ENCODE peak calls at places on chromosomes 7 and 10, in six cellular contexts. S is psoas muscle, X is body of pancreas, N is neural progenitor cell, T is breast epithelium, V is uterus. L is an unnamed sample.

GRCh38 chr7:74452748-74453320 is 872 bp upstream of the GTF2IRD1 start:
- DNase-seq in S (peak), X (peak), N (no peak), T (no peak), V (peak), L (no peak)

GRCh38 chr10:120387326-120387725 is 69.7 kb upstream of the PLPP4 start:
- DNase-seq in S (no peak), X (no peak), N (no peak), T (no peak), V (no peak), L (peak)

GRCh38 chr7:96236198-96237039 is 85.5 kb downstream of the SLC25A13 start:
- DNase-seq in S (peak), X (peak), N (no peak), T (no peak), V (peak), L (peak)

GRCh38 chr10:98268694-98269386 is 846 bp upstream of the LOXL4 start:
- DNase-seq in S (no peak), X (peak), N (peak), T (no peak), V (no peak), L (no peak)

GRCh38 chr7:142153400-142153799 is 41.9 kb downstream of the MGAM2 start:
- DNase-seq in S (no peak), X (peak), N (peak), T (no peak), V (no peak), L (peak)

GRCh38 chr7:2138146-2138765 is 94.5 kb downstream of the MAD1L1 start:
- DNase-seq in S (no peak), X (no peak), N (no peak), T (no peak), V (no peak), L (no peak)

GRCh38 chr7:37352974-37353948 is 95.4 kb downstream of the ELMO1 start:
- DNase-seq in S (peak), X (no peak), N (peak), T (no peak), V (no peak), L (no peak)

GRCh38 chr7:76294344-76295024 is 8.0 kb upstream of the HSPB1 start:
- DNase-seq in S (peak), X (peak), N (peak), T (peak), V (peak), L (peak)

GRCh38 chr7:114857605-114858004 is 64.3 kb upstream of the MDFIC start:
- DNase-seq in S (no peak), X (no peak), N (no peak), T (no peak), V (no peak), L (peak)

GRCh38 chr10:49837685-49838084 is 75.6 kb upstream of the OGDHL start:
- DNase-seq in S (no peak), X (no peak), N (no peak), T (no peak), V (no peak), L (no peak)

GRCh38 chr7:8637322-8637721 is 203.9 kb downstream of the NXPH1 start:
- DNase-seq in S (no peak), X (peak), N (no peak), T (no peak), V (no peak), L (no peak)

GRCh38 chr10:128553755-128554154 is 427.5 kb upstream of the MKI67 start:
- DNase-seq in S (no peak), X (no peak), N (no peak), T (no peak), V (no peak), L (no peak)

GRCh38 chr7:77538186-77538907 is 1.3 kb downstream of the PTPN12 start:
- DNase-seq in S (peak), X (peak), N (peak), T (peak), V (peak), L (peak)

GRCh38 chr7:134510646-134511045 is 16.7 kb upstream of the AKR1B10 start:
- DNase-seq in S (no peak), X (no peak), N (no peak), T (no peak), V (no peak), L (no peak)

GRCh38 chr10:91162495-91163268 is 57.8 kb upstream of the PCGF5 start:
- DNase-seq in S (peak), X (peak), N (peak), T (peak), V (peak), L (no peak)
- H3K27ac ChIP-seq in S (peak), X (peak), N (no peak), T (peak), V (peak), L (peak)

GRCh38 chr10:126016156-126016805 is 119.9 kb downstream of the FANK1 start:
- DNase-seq in S (no peak), X (no peak), N (no peak), T (no peak), V (no peak), L (no peak)

GRCh38 chr10:126011995-126012394 is 115.6 kb downstream of the FANK1 start:
- DNase-seq in S (no peak), X (no peak), N (no peak), T (no peak), V (no peak), L (no peak)

GRCh38 chr10:126014309-126014708 is 117.9 kb downstream of the FANK1 start:
- DNase-seq in S (no peak), X (no peak), N (no peak), T (no peak), V (no peak), L (peak)

GRCh38 chr10:126012485-126012884 is 116.1 kb downstream of the FANK1 start:
- DNase-seq in S (no peak), X (no peak), N (no peak), T (no peak), V (no peak), L (peak)

GRCh38 chr10:126013489-126014281 is 117.3 kb downstream of the FANK1 start:
- DNase-seq in S (no peak), X (peak), N (peak), T (no peak), V (no peak), L (peak)
- TF ChIP-seq CTCF in S (no peak), X (no peak), N (peak), T (no peak), V (no peak), L (no peak)

GRCh38 chr10:95389176-95389575 is 98.4 kb upstream of the PDLIM1 start:
- DNase-seq in S (no peak), X (no peak), N (no peak), T (no peak), V (no peak), L (no peak)
- H3K27ac ChIP-seq in S (peak), X (peak), N (no peak), T (peak), V (peak), L (no peak)

DNA sequence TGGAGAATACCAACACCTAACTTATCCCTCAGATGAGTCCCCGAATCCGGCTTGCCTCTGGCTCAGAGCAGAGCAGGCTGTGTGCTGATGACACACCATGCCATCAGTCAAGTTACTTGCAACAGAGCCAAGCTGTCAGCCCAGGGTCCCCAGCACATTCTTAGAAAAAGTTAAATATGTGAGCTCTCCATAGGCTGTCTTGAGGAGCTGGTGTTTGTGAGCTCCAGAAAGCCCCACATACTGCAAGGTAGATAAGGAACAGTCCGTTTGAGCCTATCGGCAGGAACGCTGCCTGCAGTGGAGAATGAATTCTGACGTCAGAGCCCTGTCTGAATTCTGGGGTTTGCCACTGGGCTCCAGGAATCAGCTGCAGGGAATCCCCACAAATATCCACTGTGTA is 3.8 kb downstream of the SFXN4 start:
- DNase-seq in S (no peak), X (no peak), N (no peak), T (no peak), V (no peak), L (no peak)
- TF ChIP-seq CTCF in S (no peak), X (peak), N (no peak), T (no peak), V (no peak), L (peak)

DNA sequence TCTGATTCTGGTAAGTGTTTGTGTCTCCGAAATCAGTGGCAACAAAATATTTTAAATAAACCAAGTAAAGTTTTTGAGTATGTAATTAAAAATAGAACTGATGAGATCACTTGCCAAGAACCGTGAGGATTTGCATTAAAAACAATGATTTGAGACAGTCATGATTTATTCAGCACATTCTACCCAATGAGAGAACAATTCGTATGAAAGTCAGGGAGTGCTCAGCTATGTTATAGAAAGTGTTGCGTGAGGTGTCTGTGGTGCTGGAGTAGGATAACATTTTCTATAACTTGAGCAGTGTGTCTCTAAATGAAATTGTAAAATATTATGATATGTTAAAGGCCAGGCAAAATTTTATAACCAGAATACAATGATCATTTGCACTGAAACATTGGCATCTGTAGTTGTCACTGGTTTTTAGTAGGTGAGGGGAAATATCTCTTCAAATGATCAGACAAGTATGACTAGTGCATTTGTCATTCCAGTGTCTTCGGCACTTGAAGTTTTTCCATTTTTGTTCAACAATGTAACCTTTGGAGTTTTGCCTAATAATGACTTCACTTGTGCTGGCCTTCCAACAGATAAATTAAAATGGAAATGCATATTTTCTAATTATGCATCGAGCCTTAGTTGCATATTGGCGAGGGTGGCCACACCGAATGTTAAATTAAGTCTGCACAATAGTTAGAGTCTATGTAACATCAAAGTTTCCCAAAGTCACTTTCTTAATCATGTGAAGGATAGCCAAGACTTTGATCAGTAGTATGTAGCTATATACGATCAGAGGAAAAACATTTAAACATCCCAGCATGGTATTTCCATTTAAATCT is 335.9 kb downstream of the GFRA1 start:
- DNase-seq in S (no peak), X (no peak), N (no peak), T (no peak), V (no peak), L (peak)
- H3K27ac ChIP-seq in S (no peak), X (no peak), N (no peak), T (no peak), V (no peak), L (peak)

GRCh38 chr7:17559388-17559787 is 260.9 kb downstream of the AHR start:
- DNase-seq in S (no peak), X (no peak), N (no peak), T (no peak), V (no peak), L (no peak)

GRCh38 chr7:17558135-17558534 is 259.7 kb downstream of the AHR start:
- DNase-seq in S (no peak), X (no peak), N (no peak), T (no peak), V (no peak), L (no peak)

GRCh38 chr7:17560516-17560915 is 262.1 kb downstream of the AHR start:
- DNase-seq in S (no peak), X (no peak), N (no peak), T (no peak), V (no peak), L (no peak)

GRCh38 chr7:17557305-17557704 is 258.9 kb downstream of the AHR start:
- DNase-seq in S (no peak), X (no peak), N (no peak), T (no peak), V (no peak), L (no peak)

DNA sequence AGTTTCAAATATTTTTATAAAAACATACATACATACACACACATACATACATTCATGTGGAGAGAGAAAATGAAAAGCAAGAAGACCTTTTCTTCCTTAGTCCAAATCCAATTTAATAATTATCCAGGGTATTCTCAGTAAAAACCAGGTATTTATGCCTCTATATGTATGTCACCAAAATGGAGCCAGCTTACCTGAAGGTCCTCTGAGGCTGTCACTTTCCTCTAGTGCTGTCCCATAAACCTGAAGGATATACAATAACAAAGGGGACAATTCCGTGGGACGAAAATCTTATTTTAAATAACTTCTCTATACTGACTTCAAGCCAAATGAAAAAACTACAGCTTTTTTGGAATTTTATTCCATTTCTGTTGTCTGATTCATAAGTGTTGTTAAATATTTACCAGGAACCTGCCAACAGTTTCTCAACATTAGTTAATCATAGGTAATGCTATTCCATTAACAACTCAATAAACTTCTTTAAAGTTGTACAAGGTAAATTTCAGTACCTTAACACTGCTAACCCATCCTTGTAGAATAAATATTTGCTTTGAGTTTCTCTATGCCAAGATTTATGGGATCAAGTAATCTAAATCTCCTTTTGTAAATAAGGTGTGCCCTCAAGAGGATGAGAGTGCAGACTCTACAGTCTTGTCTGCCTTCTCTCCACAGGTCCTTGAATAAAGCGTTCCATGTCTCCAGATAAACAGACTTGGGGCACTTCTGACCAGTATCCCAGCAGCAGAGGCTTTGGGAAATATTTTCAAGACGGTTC is 260.3 kb downstream of the AHR start:
- DNase-seq in S (no peak), X (no peak), N (no peak), T (no peak), V (no peak), L (no peak)
- TF ChIP-seq CTCF in S (no peak), X (no peak), N (no peak), T (no peak), V (no peak), L (no peak)

GRCh38 chr10:69483988-69484387 is 32.7 kb downstream of the TSPAN15 start:
- DNase-seq in S (no peak), X (no peak), N (no peak), T (no peak), V (no peak), L (no peak)

GRCh38 chr10:69481280-69481679 is 30.0 kb downstream of the TSPAN15 start:
- DNase-seq in S (no peak), X (no peak), N (no peak), T (no peak), V (no peak), L (no peak)

GRCh38 chr10:69486922-69487730 is 35.9 kb downstream of the TSPAN15 start:
- DNase-seq in S (peak), X (no peak), N (no peak), T (no peak), V (no peak), L (no peak)

GRCh38 chr10:69482125-69482524 is 30.9 kb downstream of the TSPAN15 start:
- DNase-seq in S (no peak), X (no peak), N (no peak), T (no peak), V (no peak), L (no peak)

DNA sequence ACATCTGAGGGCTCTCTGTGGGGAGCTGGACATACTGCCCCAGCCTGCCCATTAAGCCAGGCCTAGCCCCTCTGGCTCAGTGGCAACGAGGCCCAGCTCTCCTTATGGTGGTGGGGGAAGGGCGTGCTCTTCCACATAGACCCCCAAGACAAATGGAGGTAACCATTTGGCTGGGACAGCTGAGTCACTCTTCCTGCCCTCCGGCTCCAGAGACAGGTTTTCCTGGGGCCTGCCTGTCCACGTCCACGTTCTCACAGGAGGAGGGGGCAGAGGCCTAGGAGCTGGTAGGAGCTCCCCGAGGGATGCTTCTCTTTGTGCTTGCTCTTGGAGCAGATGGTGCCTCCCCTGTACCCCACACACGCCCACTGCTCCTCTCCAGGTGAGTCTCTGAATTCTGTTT is 33.5 kb downstream of the TSPAN15 start:
- DNase-seq in S (peak), X (no peak), N (no peak), T (no peak), V (no peak), L (no peak)
- H3K27ac ChIP-seq in S (no peak), X (no peak), N (no peak), T (no peak), V (peak), L (no peak)

DNA sequence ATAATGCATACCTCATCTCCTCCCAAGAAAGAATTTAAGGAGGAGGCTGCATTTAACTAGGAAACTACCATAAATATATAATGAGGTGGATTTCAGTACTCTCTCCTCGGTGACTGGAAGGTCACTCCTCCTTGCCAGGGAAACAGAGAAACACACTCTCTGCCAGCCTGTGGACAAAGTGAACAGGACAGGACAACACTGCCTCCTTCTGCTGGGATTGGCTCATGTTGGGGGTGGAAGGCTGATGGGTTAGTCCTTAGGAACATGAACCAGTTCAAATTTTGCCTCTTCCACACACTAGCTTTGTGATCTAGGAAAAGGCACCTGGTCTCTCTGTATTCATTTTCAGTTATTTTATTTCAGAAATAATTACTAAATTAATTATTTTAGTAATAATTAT is 50.6 kb upstream of the STEAP4 start:
- DNase-seq in S (no peak), X (peak), N (no peak), T (peak), V (no peak), L (peak)
- TF ChIP-seq CTCF in S (no peak), X (peak), N (peak), T (no peak), V (peak), L (peak)

DNA sequence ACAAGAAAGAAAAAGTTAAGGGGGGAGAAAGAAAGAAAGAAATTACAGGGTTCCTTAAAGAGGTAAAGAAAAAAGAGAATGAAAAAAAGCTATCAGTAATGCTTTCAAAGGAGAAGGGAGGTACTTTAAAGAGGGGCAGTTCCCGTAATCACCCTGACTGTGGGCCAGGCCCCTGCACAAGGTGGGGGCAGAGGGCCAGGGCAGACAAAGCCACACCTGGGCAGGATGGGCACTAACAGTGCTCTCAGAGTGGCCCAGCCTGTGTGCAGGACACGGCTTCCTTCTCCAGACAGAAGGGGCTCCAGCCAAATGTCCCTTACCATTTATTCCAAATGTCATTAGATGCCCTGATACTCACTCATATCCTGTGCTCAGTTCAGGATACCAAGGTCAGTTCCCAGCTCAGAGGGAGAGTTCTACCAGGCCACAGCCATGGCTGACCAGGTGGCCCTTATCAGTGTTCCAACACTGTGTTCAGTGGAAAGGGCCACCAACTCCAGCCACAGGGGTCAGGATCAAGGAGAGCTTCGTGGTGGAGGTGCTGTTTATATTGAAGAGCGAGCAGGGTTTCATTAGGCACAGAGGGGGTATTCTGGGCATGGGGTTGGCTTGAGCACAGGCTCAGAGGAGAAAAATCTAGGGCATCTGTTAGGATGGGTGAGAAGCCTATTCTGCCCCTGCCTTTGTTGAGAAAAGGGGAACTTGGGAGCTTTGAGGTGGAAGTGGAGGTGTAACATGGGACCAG is 29.9 kb downstream of the DPCD start:
- DNase-seq in S (no peak), X (no peak), N (no peak), T (no peak), V (no peak), L (no peak)
- H3K27ac ChIP-seq in S (no peak), X (no peak), N (no peak), T (no peak), V (no peak), L (no peak)